ENCODE peak calls at places on chromosomes 2 and 18, in five cellular contexts. G is amygdala; W is NCI-H2081; Z is activated CD4-positive, alpha-beta T cell treated with anti-CD3 and anti-CD28 coated beads, Interleukin-2, amount 50 U/mL, for 48 hours; S is activated T-cell treated with anti-CD3 and anti-CD28 coated beads for 1 hour. J is an unnamed sample.

GRCh38 chr2:33946198-33946597 is 347.1 kb upstream of the FAM98A start:
- DNase-seq in G (no peak), W (no peak), Z (no peak), S (no peak), J (no peak)

GRCh38 chr2:84280873-84281272 is 178.2 kb downstream of the SUCLG1 start:
- DNase-seq in G (no peak), W (no peak), Z (no peak), S (no peak), J (no peak)

GRCh38 chr18:45071959-45072358 is 391.3 kb downstream of the SETBP1 start:
- DNase-seq in G (no peak), W (no peak), Z (no peak), S (no peak), J (no peak)

GRCh38 chr2:239256297-239256696 is 144.5 kb downstream of the HDAC4 start:
- DNase-seq in G (no peak), W (no peak), Z (no peak), S (no peak), J (no peak)

GRCh38 chr2:172864182-172864581 is 128.5 kb downstream of the RAPGEF4 start:
- DNase-seq in G (no peak), W (peak; percentile 9), Z (peak; percentile 63), S (peak; percentile 27), J (no peak)

GRCh38 chr2:109174626-109175349 is 45.8 kb downstream of the SH3RF3 start:
- DNase-seq in G (no peak), W (no peak), Z (no peak), S (no peak), J (no peak)

GRCh38 chr2:7015007-7015950 is 98.1 kb downstream of the RNF144A start:
- DNase-seq in G (no peak), W (no peak), Z (no peak), S (no peak), J (no peak)

GRCh38 chr2:74481961-74482800 is 617 bp downstream of the CCDC142 start:
- DNase-seq in G (no peak), W (peak; percentile 45), Z (peak; percentile 67), S (no peak), J (peak; percentile 23)

GRCh38 chr2:134460583-134460998 is 206.7 kb downstream of the MGAT5 start:
- DNase-seq in G (no peak), W (peak; percentile 83), Z (peak; percentile 49), S (no peak), J (no peak)

GRCh38 chr2:136000502-136000901 is 15.1 kb upstream of the DARS1 start:
- DNase-seq in G (no peak), W (no peak), Z (no peak), S (no peak), J (no peak)

GRCh38 chr2:237392186-237392585 is 21.8 kb downstream of the COL6A3 start:
- DNase-seq in G (no peak), W (no peak), Z (no peak), S (no peak), J (no peak)

GRCh38 chr18:11494093-11494492 is 115.3 kb upstream of the SLC35G4 start:
- DNase-seq in G (no peak), W (no peak), Z (no peak), S (no peak), J (no peak)

J was measured in T follicular helper cell.